ENCODE peak calls at places on chromosome 18, in four cellular contexts. I, Z, F and Q are unnamed samples.

GRCh38 chr18:29753379-29753778 is 1289.2 kb downstream of the DSC3 start:
- DNase-seq in I (no peak), Z (no peak), F (no peak), Q (no peak)

GRCh38 chr18:48612917-48613316 is 74.1 kb downstream of the CTIF start:
- DNase-seq in F (no peak), I (no peak), Z (no peak), Q (no peak)

GRCh38 chr18:10872297-10872696 is 277.1 kb downstream of the PIEZO2 start:
- DNase-seq in Z (no peak), I (no peak), F (no peak), Q (no peak)

GRCh38 chr18:80076379-80076778 is 32.7 kb upstream of the ADNP2 start:
- DNase-seq in Z (no peak), I (no peak), F (no peak), Q (no peak)

GRCh38 chr18:11005528-11005927 is 143.8 kb downstream of the PIEZO2 start:
- DNase-seq in F (no peak), I (peak), Z (no peak), Q (peak)

GRCh38 chr18:79706006-79706405 is 26.4 kb downstream of the CTDP1 start:
- DNase-seq in Z (no peak), F (no peak), I (no peak), Q (no peak)

GRCh38 chr18:72637319-72638113 is 93.4 kb upstream of the CBLN2 start:
- DNase-seq in Z (no peak), F (no peak), I (no peak), Q (no peak)

GRCh38 chr18:31281437-31281836 is 36.5 kb upstream of the DSG1 start:
- DNase-seq in Z (no peak), I (no peak), F (no peak), Q (no peak)

GRCh38 chr18:79139206-79139605 is 70.0 kb downstream of the ATP9B start:
- DNase-seq in Z (no peak), F (no peak), I (no peak), Q (no peak)

GRCh38 chr18:34942975-34943374 is 98.2 kb upstream of the MAPRE2 start:
- DNase-seq in F (no peak), Z (no peak), I (no peak), Q (no peak)

GRCh38 chr18:22813648-22814328 is 119.3 kb upstream of the RBBP8 start:
- DNase-seq in I (peak), F (no peak), Z (no peak), Q (no peak)

GRCh38 chr18:79379251-79379905 is 16.4 kb upstream of the NFATC1 start:
- DNase-seq in Z (no peak), F (no peak), I (no peak), Q (no peak)

GRCh38 chr18:48622911-48623431 is 84.1 kb downstream of the CTIF start:
- DNase-seq in I (no peak), Z (no peak), F (no peak), Q (no peak)

GRCh38 chr18:51666717-51667320 is 469.3 kb upstream of the MEX3C start:
- DNase-seq in F (peak), Z (no peak), I (peak), Q (no peak)

GRCh38 chr18:22731398-22731797 is 201.7 kb upstream of the RBBP8 start:
- DNase-seq in I (no peak), F (no peak), Z (no peak), Q (no peak)

GRCh38 chr18:54247488-54248175 is 21.7 kb upstream of the POLI start:
- DNase-seq in Z (no peak), I (peak), F (no peak), Q (no peak)

GRCh38 chr18:26089247-26090129 is 925 bp downstream of the SS18 start:
- DNase-seq in Z (no peak), I (peak), F (no peak), Q (no peak)

GRCh38 chr18:39057423-39058057 is 1491.9 kb upstream of the CELF4 start:
- DNase-seq in Z (no peak), F (no peak), I (no peak), Q (no peak)

GRCh38 chr18:55119434-55119833 is 160.2 kb upstream of the CCDC68 start:
- DNase-seq in F (no peak), I (no peak), Z (no peak), Q (no peak)

GRCh38 chr18:47944972-47945843 is 14.7 kb upstream of the SMAD2 start:
- DNase-seq in F (no peak), I (no peak), Z (no peak), Q (no peak)

GRCh38 chr18:9449580-9449979 is 25.7 kb upstream of the RALBP1 start:
- DNase-seq in Z (no peak), F (no peak), I (no peak), Q (no peak)

GRCh38 chr18:56563568-56563967 is 74.8 kb downstream of the TXNL1 start:
- DNase-seq in I (no peak), F (no peak), Z (no peak), Q (no peak)

GRCh38 chr18:60446821-60447220 is 74.2 kb upstream of the MC4R start:
- DNase-seq in F (no peak), Z (no peak), I (no peak), Q (no peak)

GRCh38 chr18:332721-333513 is 65.1 kb upstream of the THOC1 start:
- DNase-seq in F (no peak), I (no peak), Z (no peak), Q (no peak)

GRCh38 chr18:25239636-25240468 is 112.1 kb downstream of the ZNF521 start:
- DNase-seq in F (no peak), Z (no peak), I (peak), Q (no peak)

GRCh38 chr18:43805646-43806194 is 528.4 kb upstream of the SYT4 start:
- DNase-seq in F (no peak), Z (no peak), I (peak), Q (no peak)

GRCh38 chr18:48866028-48866733 is 84.6 kb downstream of the SMAD7 start:
- DNase-seq in Z (no peak), I (peak), F (peak), Q (no peak)

GRCh38 chr18:8706981-8707940 is 1.9 kb downstream of the MTCL1 start:
- DNase-seq in Z (no peak), F (no peak), I (peak), Q (peak)

GRCh38 chr18:31042391-31043181 is at the start of gene DSC3:
- DNase-seq in Z (no peak), F (no peak), I (no peak), Q (peak)

GRCh38 chr18:40293311-40293710 is 1661.7 kb upstream of the PIK3C3 start:
- DNase-seq in Z (no peak), F (no peak), I (no peak), Q (no peak)

GRCh38 chr18:61635901-61636528 is 256.8 kb downstream of the RNF152 start:
- DNase-seq in I (peak), F (peak), Z (no peak), Q (no peak)

GRCh38 chr18:42365550-42365949 is 410.5 kb downstream of the PIK3C3 start:
- DNase-seq in I (no peak), Z (no peak), F (no peak), Q (no peak)

GRCh38 chr18:76953186-76953982 is 131.0 kb downstream of the ZNF236 start:
- DNase-seq in I (peak), F (no peak), Z (no peak), Q (no peak)

GRCh38 chr18:79486356-79487197 is 90.8 kb downstream of the NFATC1 start:
- DNase-seq in Z (no peak), I (no peak), F (no peak), Q (no peak)

GRCh38 chr18:62128157-62128556 is 58.7 kb downstream of the PIGN start:
- DNase-seq in F (no peak), Z (no peak), I (peak), Q (no peak)

GRCh38 chr18:22848618-22849017 is 84.5 kb upstream of the RBBP8 start:
- DNase-seq in F (no peak), I (no peak), Z (no peak), Q (no peak)

GRCh38 chr18:56702946-56703345 is 51.8 kb downstream of the WDR7 start:
- DNase-seq in Z (no peak), I (peak), F (no peak), Q (no peak)

GRCh38 chr18:11260963-11261441 is 111.6 kb upstream of the PIEZO2 start:
- DNase-seq in Z (no peak), I (peak), F (no peak), Q (no peak)

GRCh38 chr18:39698436-39698835 is 2132.8 kb upstream of the CELF4 start:
- DNase-seq in Z (no peak), I (no peak), F (no peak), Q (no peak)